ENCODE peak calls at places on chromosomes 11 and 22, in seven cellular contexts. C, I, K, O, R, M and D are unnamed samples.

GRCh38 chr11:45371251-45371749 is 85.2 kb upstream of the SYT13 start:
- DNase-seq in C (peak; percentile 24), I (no peak), K (peak; percentile 63), R (peak; percentile 72), O (peak; percentile 63), M (no peak), D (peak; percentile 89)

GRCh38 chr11:125093502-125093901 is 17.9 kb downstream of the TMEM218 start:
- DNase-seq in I (no peak), R (no peak), K (no peak), C (no peak), M (no peak), O (no peak), D (no peak)

GRCh38 chr22:42396621-42397331 is 35.4 kb downstream of the NFAM1 start:
- DNase-seq in R (peak; percentile 79), O (peak; percentile 3), K (no peak), C (peak; percentile 49), M (no peak), I (no peak), D (no peak)

GRCh38 chr22:32985899-32986772 is 72.0 kb downstream of the SYN3 start:
- DNase-seq in O (peak; percentile 57), K (peak; percentile 77), R (peak; percentile 81), I (peak; percentile 79), M (no peak), C (peak; percentile 81), D (peak; percentile 41)

GRCh38 chr22:20741634-20742581 is 32.0 kb upstream of the SERPIND1 start:
- DNase-seq in O (peak; percentile 18), R (peak; percentile 60), K (no peak), M (no peak), C (no peak), I (no peak), D (no peak)

GRCh38 chr22:43006753-43007152 is 8.2 kb downstream of the PACSIN2 start:
- DNase-seq in C (no peak), K (no peak), M (no peak), O (no peak), R (no peak), I (no peak), D (no peak)

GRCh38 chr11:99693941-99694492 is 673.3 kb downstream of the CNTN5 start:
- DNase-seq in M (no peak), R (no peak), O (no peak), I (no peak), C (no peak), K (no peak), D (peak; percentile 1)

GRCh38 chr11:59135648-59136461 is 6.8 kb upstream of the FAM111A start:
- DNase-seq in R (peak; percentile 94), M (no peak), I (peak; percentile 88), K (peak; percentile 73), O (peak; percentile 49), C (peak; percentile 76), D (peak; percentile 52)

GRCh38 chr11:37323843-37324242 is 725.8 kb upstream of the RAG2 start:
- DNase-seq in M (no peak), C (no peak), I (no peak), R (no peak), K (no peak), O (no peak), D (no peak)

GRCh38 chr11:122751298-122752070 is 86.8 kb upstream of the CRTAM start:
- DNase-seq in I (no peak), K (no peak), R (no peak), O (no peak), M (no peak), C (no peak), D (no peak)

GRCh38 chr11:122746611-122747305 is 91.2 kb downstream of the UBASH3B start:
- DNase-seq in K (no peak), I (no peak), C (no peak), R (no peak), M (no peak), O (no peak), D (no peak)

GRCh38 chr11:122750047-122750446 is 88.3 kb upstream of the CRTAM start:
- DNase-seq in C (no peak), I (no peak), M (no peak), R (no peak), O (no peak), K (no peak), D (no peak)

GRCh38 chr11:122747358-122747757 is 90.9 kb upstream of the CRTAM start:
- DNase-seq in K (no peak), O (no peak), C (no peak), M (no peak), I (no peak), R (no peak), D (no peak)

DNA sequence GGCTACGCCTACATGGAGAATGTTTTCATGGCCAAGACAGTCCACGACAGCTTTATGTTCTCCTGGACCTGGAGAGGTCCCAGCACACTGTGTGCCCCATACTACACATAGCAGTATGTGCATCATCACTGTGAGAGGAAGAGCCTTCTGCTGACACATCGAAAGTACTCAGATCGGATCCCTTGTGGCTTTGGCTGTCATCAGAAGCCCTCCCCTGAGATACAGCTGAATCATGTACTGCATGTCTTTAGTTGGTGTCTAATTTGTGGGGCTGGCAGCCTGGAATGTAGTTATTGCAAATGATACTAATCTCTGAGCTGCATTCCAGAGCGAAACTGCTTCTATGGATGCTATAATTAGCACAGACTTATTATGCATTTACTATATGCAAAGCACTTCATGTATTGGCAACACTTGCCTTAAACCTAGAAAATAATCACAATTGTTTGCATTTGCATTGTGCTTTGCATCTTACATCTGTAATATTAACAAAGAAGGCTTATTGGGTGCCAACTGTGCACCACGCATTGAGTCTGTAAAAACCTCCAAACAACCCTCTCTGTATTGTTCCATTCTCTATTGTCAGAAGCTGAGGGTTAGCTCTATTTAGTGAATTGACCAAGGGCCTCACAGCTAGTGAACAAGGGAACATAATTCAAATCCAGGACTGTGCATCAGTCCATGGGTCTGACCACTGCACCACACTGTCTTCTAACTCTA is 89.2 kb upstream of the CRTAM start:
- DNase-seq in I (no peak), K (no peak), R (peak; percentile 81), M (no peak), C (peak; percentile 54), O (no peak), D (peak; percentile 52)
- TF ChIP-seq POLR2A in I (no peak), K (no peak), R (peak; percentile 23), M (no peak), C (no peak), O (no peak), D (no peak)

GRCh38 chr22:36381513-36382079 is 6.2 kb downstream of the MYH9 start:
- DNase-seq in O (no peak), M (no peak), C (no peak), I (no peak), K (no peak), R (no peak), D (no peak)

GRCh38 chr22:36385491-36386350 is 2.0 kb downstream of the MYH9 start:
- DNase-seq in M (no peak), C (no peak), K (peak; percentile 89), I (no peak), R (peak; percentile 70), O (no peak), D (no peak)

GRCh38 chr22:36384766-36385400 is 2.9 kb downstream of the MYH9 start:
- DNase-seq in K (no peak), C (no peak), O (no peak), R (peak; percentile 80), I (no peak), M (no peak), D (no peak)

GRCh38 chr22:36386351-36386899 is 1.3 kb downstream of the MYH9 start:
- DNase-seq in O (no peak), K (peak; percentile 44), C (peak; percentile 41), R (peak; percentile 74), I (no peak), M (no peak), D (no peak)

DNA sequence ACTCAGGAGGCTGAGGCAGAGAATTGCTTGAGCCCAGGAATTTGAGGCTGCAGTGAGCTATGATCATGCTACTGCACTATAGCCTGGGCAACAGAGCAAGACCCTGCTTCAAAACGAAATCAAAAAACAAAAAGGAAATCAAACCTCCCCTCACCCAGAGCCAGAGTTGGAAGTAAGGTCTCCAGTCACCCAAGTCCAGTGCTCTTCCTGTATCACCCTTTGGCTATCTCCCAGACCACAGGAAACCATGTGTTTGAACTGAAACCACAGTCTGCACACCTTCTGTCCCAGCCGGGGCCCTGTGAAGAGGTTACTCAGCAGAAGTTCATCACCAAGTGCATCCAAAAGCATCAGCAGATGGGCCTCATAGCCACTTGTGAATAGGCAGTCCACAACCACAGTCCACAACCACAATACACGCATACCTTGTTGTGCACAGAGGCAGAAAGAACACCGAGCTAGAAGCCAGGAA is 4.6 kb downstream of the MYH9 start:
- DNase-seq in I (no peak), C (no peak), O (no peak), R (peak; percentile 95), K (no peak), M (no peak), D (no peak)
- TF ChIP-seq POLR2A in I (no peak), C (no peak), O (no peak), R (peak; percentile 16), K (no peak), M (no peak), D (no peak)

DNA sequence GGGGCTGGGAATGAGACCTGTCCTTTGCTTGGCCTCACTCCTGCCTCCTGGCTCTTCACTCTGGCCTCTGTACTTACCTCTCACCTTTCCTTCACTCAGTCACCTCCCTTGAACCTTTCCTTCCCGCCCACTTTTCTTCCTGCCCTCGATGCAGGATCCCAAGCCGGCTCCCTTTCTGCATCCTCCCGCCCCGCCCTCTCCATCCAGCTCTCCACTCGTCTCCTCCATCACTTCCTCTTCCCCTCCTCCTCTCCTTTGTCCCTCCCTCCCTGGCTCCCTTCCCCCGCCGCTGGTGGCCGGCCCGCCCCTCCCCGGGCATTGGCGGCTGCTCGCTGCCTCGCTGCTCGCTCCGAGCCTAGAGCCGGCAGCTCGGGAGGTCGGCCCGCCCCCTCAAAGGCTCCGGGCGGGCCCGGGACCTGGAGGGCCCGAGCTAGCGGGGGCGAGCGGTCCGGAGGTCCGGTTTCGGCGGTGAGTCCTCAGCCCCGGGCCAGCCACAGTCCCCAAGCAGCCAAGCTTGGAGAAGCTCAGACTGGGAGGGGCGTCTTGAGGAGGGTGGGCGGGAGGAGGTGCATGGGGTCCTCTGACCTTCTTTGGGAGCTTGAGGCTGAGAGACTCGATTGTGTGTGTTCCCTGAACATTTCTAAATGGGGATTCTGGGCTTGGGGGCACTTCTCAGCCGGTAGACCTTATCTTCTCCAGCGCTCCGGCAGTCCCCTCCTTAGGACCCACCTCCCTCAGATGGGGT is 13.8 kb downstream of the PHLDB1 start:
- DNase-seq in R (peak; percentile 82), M (no peak), K (peak; percentile 84), O (peak; percentile 51), C (peak; percentile 81), I (peak; percentile 92), D (peak; percentile 51)
- TF ChIP-seq POLR2A in R (no peak), M (no peak), K (peak; percentile 68), O (peak; percentile 46), C (no peak), I (no peak), D (peak; percentile 9)

DNA sequence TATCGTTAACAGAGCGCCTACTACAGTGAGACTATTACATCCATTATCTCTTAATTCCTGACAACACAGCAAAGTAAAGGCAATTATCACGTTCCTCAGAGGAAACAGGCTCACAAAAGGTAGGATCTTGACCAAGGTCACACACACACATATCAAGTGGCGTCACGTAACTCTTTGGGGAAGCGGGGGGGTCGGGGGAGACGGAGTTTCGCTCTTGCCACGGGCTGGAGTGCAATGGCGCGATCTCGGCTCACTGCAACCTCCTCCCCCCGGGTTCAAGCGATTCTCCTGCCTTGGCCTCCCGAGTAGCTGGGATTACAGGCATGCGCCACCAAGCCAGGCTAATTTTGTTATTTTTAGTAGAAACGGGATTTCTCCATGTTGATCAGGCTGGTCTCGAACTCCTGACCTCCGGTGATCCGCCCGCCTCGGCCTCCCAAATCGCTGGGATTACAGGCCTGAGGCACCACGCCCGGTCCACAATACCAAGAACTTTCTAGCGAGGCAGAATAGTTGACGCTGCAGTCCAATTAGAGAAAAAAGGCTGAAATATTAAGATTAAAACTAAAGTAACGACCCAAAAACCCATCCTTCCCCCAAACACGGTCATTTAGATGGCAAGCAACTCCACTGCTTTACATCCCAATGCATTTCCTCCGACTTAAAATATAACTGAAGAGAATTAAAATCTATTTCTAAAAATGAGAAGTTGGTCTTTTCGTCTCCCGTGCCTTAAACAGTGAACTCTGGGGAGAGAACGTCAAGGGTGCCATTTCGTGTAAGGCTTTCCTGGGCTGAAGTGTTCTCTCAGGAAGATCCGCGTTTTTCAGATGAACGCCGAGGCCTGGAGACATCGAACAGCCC is 1.1 kb downstream of the DDX17 start:
- DNase-seq in K (peak; percentile 33), O (no peak), M (no peak), R (peak; percentile 79), C (no peak), I (no peak), D (no peak)
- TF ChIP-seq POLR2A in K (peak; percentile 8), O (no peak), M (no peak), R (peak; percentile 24), C (no peak), I (no peak), D (no peak)